ENCODE peak calls at places on chromosome 16, in ten cellular contexts. K is T47D; G is activated naive CD4-positive, alpha-beta T cell; W is PC-9; I is nucleus accumbens; Y is stimulated activated CD8-positive, alpha-beta memory T cell treated with anti-CD3 and anti-CD28 coated beads, Interleukin-15, amount 100 ng/mL, for 4 hours; Z is foreskin fibroblast; X is fibroblast of lung; J is ascending aorta; A is NCI-H187 treated with DMSO at 0.1 percent for 48 hours. E is an unnamed sample.
A peak's percentile ranks its signal among the peaks of the same experiment; 100 is the strongest.

GRCh38 chr16:57536306-57537193 is at the start of gene CCDC102A:
- DNase-seq in Z (no peak), Y (no peak), J (no peak), W (no peak), K (peak; percentile 10), I (no peak), G (no peak), X (peak; percentile 54), A (no peak), E (no peak)

GRCh38 chr16:49641250-49641649 is 214.7 kb downstream of the ZNF423 start:
- DNase-seq in G (no peak), W (no peak), I (no peak), A (no peak), X (no peak), Y (no peak), K (no peak), Z (no peak), J (no peak), E (no peak)

GRCh38 chr16:85462405-85463227 is 150.5 kb upstream of the GSE1 start:
- DNase-seq in X (no peak), I (no peak), A (peak; percentile 66), W (no peak), J (no peak), G (no peak), K (no peak), Y (peak; percentile 20), Z (no peak), E (no peak)

GRCh38 chr16:70156207-70156978 is 17.2 kb upstream of the CLEC18C start:
- DNase-seq in J (no peak), I (no peak), W (no peak), Y (no peak), X (no peak), Z (no peak), G (no peak), K (no peak), A (no peak), E (no peak)

GRCh38 chr16:55444754-55445485 is 34.1 kb upstream of the MMP2 start:
- DNase-seq in W (no peak), G (no peak), K (no peak), Z (no peak), I (no peak), J (peak; percentile 26), X (no peak), Y (no peak), A (no peak), E (no peak)

GRCh38 chr16:2527071-2527783 is 4.0 kb downstream of the CEMP1 start:
- DNase-seq in Y (no peak), A (no peak), K (no peak), X (no peak), G (no peak), I (no peak), W (no peak), J (peak; percentile 7), Z (no peak), E (no peak)

GRCh38 chr16:85986931-85987749 is 88.2 kb downstream of the IRF8 start:
- DNase-seq in K (no peak), Y (no peak), Z (no peak), G (no peak), X (no peak), A (no peak), I (no peak), W (no peak), J (no peak), E (no peak)

GRCh38 chr16:29114476-29115012 is 129.7 kb downstream of the LAT start:
- DNase-seq in Z (no peak), Y (no peak), W (no peak), X (no peak), G (no peak), A (no peak), I (no peak), K (no peak), J (no peak), E (no peak)

GRCh38 chr16:46873201-46873600 is 11.0 kb upstream of the GPT2 start:
- DNase-seq in J (no peak), W (no peak), Y (no peak), I (no peak), G (no peak), A (no peak), Z (no peak), X (no peak), K (no peak), E (no peak)

GRCh38 chr16:67560827-67561342 is 1.4 kb upstream of the CTCF start:
- DNase-seq in Y (no peak), K (no peak), Z (no peak), W (no peak), X (no peak), J (no peak), G (no peak), I (no peak), A (no peak), E (no peak)

GRCh38 chr16:54957403-54957802 is 26.7 kb downstream of the IRX5 start:
- DNase-seq in K (peak; percentile 62), Y (no peak), I (no peak), A (no peak), X (no peak), Z (no peak), W (peak; percentile 38), G (no peak), J (no peak), E (no peak)

GRCh38 chr16:65737831-65738230 is 616.0 kb upstream of the CDH11 start:
- DNase-seq in Y (no peak), W (no peak), J (no peak), Z (no peak), X (no peak), I (no peak), K (no peak), G (no peak), A (no peak), E (no peak)

GRCh38 chr16:9258423-9259051 is 167.1 kb downstream of the HAPSTR1 start:
- DNase-seq in Y (no peak), I (peak; percentile 9), J (no peak), K (peak; percentile 63), A (no peak), Z (no peak), G (no peak), W (peak; percentile 27), X (peak; percentile 5), E (peak; percentile 52)

GRCh38 chr16:67263201-67263600 is 14.4 kb downstream of the SLC9A5 start:
- DNase-seq in A (no peak), Z (no peak), X (no peak), G (no peak), J (no peak), K (no peak), Y (no peak), W (no peak), I (no peak), E (no peak)

GRCh38 chr16:64440421-64440831 is 681.4 kb downstream of the CDH11 start:
- DNase-seq in A (no peak), X (peak; percentile 99), W (no peak), G (no peak), J (no peak), K (no peak), Z (peak; percentile 94), Y (no peak), I (no peak), E (no peak)

GRCh38 chr16:19071811-19072777 is 4.7 kb downstream of the COQ7 start:
- DNase-seq in Z (peak; percentile 41), A (no peak), Y (no peak), K (peak; percentile 80), J (no peak), W (peak; percentile 77), G (peak; percentile 21), I (no peak), X (peak; percentile 32), E (peak; percentile 91)

GRCh38 chr16:88539652-88540345 is 30.4 kb upstream of the ZC3H18 start:
- DNase-seq in Z (no peak), G (no peak), A (no peak), I (no peak), J (no peak), X (no peak), W (no peak), Y (no peak), K (no peak), E (no peak)

GRCh38 chr16:1101133-1101532 is 5.1 kb upstream of the C1QTNF8 start:
- DNase-seq in J (no peak), Y (no peak), X (no peak), W (no peak), A (no peak), I (no peak), K (no peak), Z (no peak), G (no peak), E (no peak)

GRCh38 chr16:81699596-81699995 is 79.5 kb upstream of the PLCG2 start:
- DNase-seq in X (no peak), Z (no peak), J (no peak), Y (no peak), W (no peak), I (no peak), G (no peak), A (no peak), K (no peak), E (no peak)

GRCh38 chr16:74034862-74035261 is 261.8 kb upstream of the PSMD7 start:
- DNase-seq in G (no peak), J (no peak), X (peak; percentile 1), A (no peak), K (peak; percentile 40), Y (no peak), Z (no peak), I (no peak), W (no peak), E (no peak)

E was measured in posterior cingulate gyrus.